ENCODE peak calls at places on chromosomes 2 and 18, in ten cellular contexts. N is choroid plexus epithelial cell, R is H9, K is Peyer's patch, A is foreskin fibroblast, E is IMR-90, Q is H1, D is brain microvascular endothelial cell, J is body of pancreas, P is fibroblast of the aortic adventitia. B is an unnamed sample.

GRCh38 chr2:112195167-112195766 is 57.1 kb downstream of the FBLN7 start:
- DNase-seq in A (no peak), N (no peak), K (no peak), D (no peak), E (no peak), Q (no peak), P (no peak), J (no peak), R (no peak), B (no peak)

GRCh38 chr2:72919414-72920316 is 2.3 kb downstream of the EMX1 start:
- DNase-seq in D (no peak), R (peak), N (no peak), P (peak), A (no peak), Q (no peak), J (no peak), E (no peak), K (peak), B (peak)

GRCh38 chr2:64218137-64218536 is 73.9 kb upstream of the PELI1 start:
- DNase-seq in R (no peak), J (no peak), E (no peak), K (no peak), D (no peak), N (no peak), P (no peak), Q (no peak), A (no peak), B (no peak)

GRCh38 chr2:222844323-222844722 is 16.5 kb upstream of the ACSL3 start:
- DNase-seq in R (no peak), K (no peak), P (peak), D (peak), J (no peak), E (peak), A (peak), N (peak), Q (no peak), B (no peak)

GRCh38 chr2:227411320-227411989 is 23.7 kb upstream of the SCYGR1 start:
- DNase-seq in Q (no peak), D (peak), E (peak), R (no peak), P (no peak), A (peak), K (no peak), N (peak), J (no peak), B (peak)

GRCh38 chr2:69645026-69645425 is 1.5 kb upstream of the AAK1 start:
- DNase-seq in K (no peak), N (no peak), P (no peak), J (no peak), Q (no peak), D (no peak), R (no peak), E (no peak), A (peak), B (no peak)

GRCh38 chr2:177064417-177064816 is 148.2 kb upstream of the HNRNPA3 start:
- DNase-seq in J (no peak), Q (no peak), R (no peak), P (no peak), K (no peak), A (no peak), N (no peak), E (no peak), D (no peak), B (no peak)

GRCh38 chr2:54801422-54801821 is 78.0 kb downstream of the EML6 start:
- DNase-seq in D (no peak), J (no peak), Q (no peak), A (no peak), P (no peak), N (no peak), E (no peak), R (no peak), K (no peak), B (no peak)

GRCh38 chr18:63106727-63107126 is 212.8 kb downstream of the BCL2 start:
- DNase-seq in K (no peak), A (no peak), Q (no peak), J (no peak), D (no peak), N (no peak), R (no peak), E (no peak), P (no peak), B (peak)

GRCh38 chr2:55887906-55888625 is 35.5 kb downstream of the EFEMP1 start:
- DNase-seq in A (peak), K (no peak), N (peak), P (peak), J (no peak), Q (no peak), D (peak), E (peak), R (no peak), B (no peak)

GRCh38 chr2:42927334-42928160 is 135.2 kb upstream of the HAAO start:
- DNase-seq in J (peak), R (no peak), P (no peak), Q (no peak), N (no peak), D (no peak), A (no peak), K (no peak), E (peak), B (no peak)

GRCh38 chr2:42929577-42929984 is 137.2 kb upstream of the HAAO start:
- DNase-seq in N (no peak), Q (no peak), R (no peak), E (no peak), J (no peak), A (no peak), D (no peak), P (no peak), K (no peak), B (no peak)

GRCh38 chr2:42929985-42930581 is 137.7 kb upstream of the HAAO start:
- DNase-seq in Q (no peak), N (peak), D (peak), K (no peak), R (no peak), E (peak), J (no peak), A (peak), P (peak), B (no peak)

GRCh38 chr2:42928161-42928691 is 135.8 kb upstream of the HAAO start:
- DNase-seq in Q (no peak), A (no peak), P (no peak), N (no peak), K (no peak), J (peak), R (no peak), D (no peak), E (no peak), B (no peak)

DNA sequence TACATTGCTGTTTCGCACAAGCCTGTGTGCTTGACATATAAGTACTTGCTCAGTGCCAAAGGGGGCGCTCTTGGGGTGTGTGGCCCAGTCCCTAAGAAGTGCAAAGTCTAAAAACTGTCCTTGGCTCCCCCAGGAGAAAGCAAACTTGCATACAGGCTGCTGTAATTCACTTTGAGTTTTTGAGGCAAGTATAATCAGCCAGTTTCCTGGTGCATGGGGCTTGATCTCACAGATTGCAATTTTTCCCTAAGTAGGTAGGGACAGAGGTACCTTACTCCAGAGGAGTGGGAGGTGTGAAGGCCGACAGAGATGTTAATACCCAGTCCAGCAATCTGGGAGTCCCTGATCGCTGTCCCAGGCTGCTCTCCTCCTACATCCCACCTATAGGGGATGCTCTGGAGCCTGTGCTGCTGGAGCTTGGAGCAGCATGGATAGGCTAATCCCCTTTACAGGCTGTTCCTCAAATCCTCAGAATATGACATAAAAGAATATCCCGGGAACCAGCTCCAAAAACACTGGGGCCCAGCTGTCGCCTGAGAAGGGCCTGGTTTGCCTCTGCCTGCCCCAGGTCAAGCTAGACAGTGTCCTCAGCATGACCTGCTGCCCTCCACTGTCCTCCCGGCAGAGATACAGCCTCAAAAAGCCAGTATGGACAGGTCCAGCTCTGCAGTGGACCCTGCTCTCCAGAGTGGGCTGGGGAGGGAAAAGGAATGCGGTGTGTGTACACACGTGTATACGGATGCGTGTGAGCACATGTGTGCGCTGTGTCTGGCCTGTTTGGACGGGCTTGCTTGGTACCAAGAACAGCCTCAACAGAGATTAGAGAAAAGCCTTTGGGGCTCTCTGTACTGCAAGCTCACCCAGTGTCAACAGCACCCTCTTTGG is 136.6 kb upstream of the HAAO start:
- DNase-seq in A (peak), E (peak), R (peak), J (peak), K (no peak), Q (no peak), D (peak), P (peak), N (peak), B (no peak)
- TF ChIP-seq CTCF in A (peak), E (peak), R (peak), J (no peak), K (no peak), Q (no peak), D (peak), P (peak), N (peak), B (peak)

GRCh38 chr2:59752512-59752911 is 800.9 kb downstream of the BCL11A start:
- DNase-seq in N (no peak), J (no peak), P (no peak), A (no peak), Q (no peak), D (no peak), R (no peak), E (no peak), K (no peak), B (no peak)

GRCh38 chr2:59756145-59756544 is 797.3 kb downstream of the BCL11A start:
- DNase-seq in N (no peak), E (no peak), P (no peak), D (no peak), K (no peak), R (no peak), J (no peak), Q (no peak), A (no peak), B (no peak)

GRCh38 chr2:59754336-59754735 is 799.1 kb downstream of the BCL11A start:
- DNase-seq in Q (no peak), E (no peak), D (no peak), A (no peak), N (no peak), R (peak), K (no peak), P (no peak), J (peak), B (no peak)
- TF ChIP-seq CTCF in Q (peak), E (no peak), D (no peak), A (no peak), N (no peak), R (peak), K (no peak), P (no peak), J (no peak), B (no peak)

GRCh38 chr2:20680744-20681143 is 13.8 kb downstream of the GDF7 start:
- DNase-seq in J (no peak), A (no peak), P (no peak), N (no peak), K (no peak), R (no peak), Q (no peak), D (no peak), E (no peak), B (no peak)

GRCh38 chr2:20677301-20678176 is 10.6 kb downstream of the GDF7 start:
- DNase-seq in P (no peak), R (peak), D (no peak), Q (no peak), A (no peak), J (no peak), K (no peak), E (no peak), N (no peak), B (peak)

GRCh38 chr2:20678751-20679150 is 11.8 kb downstream of the GDF7 start:
- DNase-seq in D (no peak), R (no peak), A (no peak), Q (no peak), N (no peak), P (no peak), K (no peak), J (no peak), E (no peak), B (no peak)

GRCh38 chr2:20684581-20685063 is 17.7 kb downstream of the GDF7 start:
- DNase-seq in D (no peak), A (no peak), R (no peak), Q (no peak), E (no peak), P (no peak), J (no peak), N (no peak), K (no peak), B (no peak)

GRCh38 chr2:20682166-20682565 is 15.2 kb downstream of the GDF7 start:
- DNase-seq in D (peak), N (peak), K (no peak), P (no peak), E (peak), A (peak), J (no peak), Q (no peak), R (peak), B (no peak)
- TF ChIP-seq CTCF in D (peak), N (peak), K (no peak), P (peak), E (peak), A (peak), J (peak), Q (peak), R (peak), B (peak)

GRCh38 chr18:905948-906415 is 1.3 kb downstream of the ADCYAP1 start:
- DNase-seq in A (peak), Q (no peak), K (no peak), E (no peak), D (no peak), N (no peak), P (no peak), J (no peak), R (peak), B (peak)

GRCh38 chr18:902179-902718 is 2.4 kb upstream of the ADCYAP1 start:
- DNase-seq in A (no peak), D (no peak), N (peak), R (no peak), J (no peak), E (no peak), K (no peak), P (peak), Q (no peak), B (peak)

GRCh38 chr18:903703-904102 is 968 bp upstream of the ADCYAP1 start:
- DNase-seq in E (peak), N (peak), K (no peak), A (peak), R (peak), P (peak), Q (no peak), J (peak), D (peak), B (peak)

GRCh38 chr18:905307-905947 is 756 bp downstream of the ADCYAP1 start:
- DNase-seq in K (no peak), Q (no peak), D (no peak), R (peak), N (no peak), E (no peak), P (no peak), A (no peak), J (no peak), B (peak)

DNA sequence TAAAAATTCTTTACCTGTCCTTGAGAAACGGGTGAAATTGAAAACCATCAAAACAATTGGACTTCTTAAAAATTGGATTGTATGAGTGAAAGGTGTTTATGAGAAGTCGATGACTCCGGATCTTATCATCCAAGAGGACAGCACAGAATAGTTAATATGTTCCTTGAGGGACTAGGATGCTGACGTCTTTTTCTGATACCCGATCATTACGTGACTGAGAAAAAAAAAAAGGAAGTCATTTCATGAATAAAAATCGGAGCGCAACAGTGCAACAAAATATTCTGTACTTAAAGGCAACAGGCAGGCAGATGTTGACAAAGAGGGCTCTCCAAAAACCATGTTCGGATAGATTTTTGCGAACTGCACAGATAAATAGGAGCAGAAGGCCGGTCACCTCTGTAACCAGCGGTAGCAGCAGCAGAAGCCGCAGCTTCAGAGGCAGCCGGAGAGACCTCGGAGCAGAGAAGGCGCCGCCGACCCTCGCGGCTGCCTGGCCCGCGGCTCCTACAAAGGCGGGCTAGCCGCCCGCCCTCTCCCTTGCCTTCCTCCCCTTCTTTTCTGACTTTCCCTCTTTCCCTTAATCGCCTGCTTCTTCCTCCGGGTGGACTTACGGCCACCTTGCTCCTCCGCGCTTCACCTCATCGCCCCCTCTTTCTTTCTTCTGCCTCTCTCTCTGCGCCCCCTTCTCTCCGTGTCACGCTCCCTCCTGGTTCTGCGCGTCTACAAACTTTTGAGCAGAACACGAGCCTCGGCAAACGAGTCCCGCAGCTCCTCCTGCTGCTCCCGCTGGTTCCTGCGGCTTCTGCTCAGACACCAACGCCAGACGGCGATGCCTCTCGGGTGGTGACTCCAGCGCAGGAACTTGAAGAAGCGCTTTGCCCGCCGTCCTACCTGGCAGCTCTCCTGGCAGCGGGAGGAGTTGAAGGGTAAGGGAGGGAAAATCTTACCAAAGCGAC is at the start of gene ADCYAP1:
- DNase-seq in E (no peak), N (peak), A (peak), P (peak), D (no peak), Q (no peak), J (peak), R (peak), K (no peak), B (peak)
- TF ChIP-seq CTCF in E (no peak), N (peak), A (no peak), P (peak), D (peak), Q (peak), J (no peak), R (peak), K (no peak), B (no peak)

DNA sequence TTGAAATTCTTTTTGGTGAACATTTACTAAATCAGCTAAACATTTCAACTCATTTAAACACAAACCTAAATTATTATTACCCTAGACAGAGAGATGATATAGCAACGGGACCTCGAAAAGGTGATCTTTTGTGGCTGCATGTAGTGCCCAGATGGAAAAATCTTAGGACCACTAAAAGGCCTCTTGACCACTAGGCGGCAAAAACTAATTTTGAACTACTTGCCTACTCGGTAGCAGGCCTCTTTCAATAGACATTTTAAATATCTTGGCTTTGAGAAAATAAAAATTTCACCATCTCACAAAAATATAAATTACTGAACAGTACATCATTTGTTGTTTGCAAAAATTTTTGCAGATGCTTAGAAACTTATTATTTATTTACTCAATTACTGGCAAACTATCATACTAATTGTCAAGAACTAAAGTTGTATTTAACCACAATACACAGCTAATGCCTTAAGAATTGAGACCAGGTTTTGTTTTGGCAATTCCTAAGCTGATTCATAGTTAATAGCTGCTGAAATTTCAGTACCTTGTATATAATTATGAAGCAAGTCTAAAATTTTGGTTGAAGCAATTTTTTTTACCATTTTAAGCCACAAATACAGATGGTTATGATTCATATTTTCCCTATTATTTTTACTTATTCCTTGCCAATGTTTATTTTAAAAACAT is 9.4 kb downstream of the COL3A1 start:
- DNase-seq in Q (no peak), R (no peak), D (peak), E (peak), A (peak), N (peak), K (no peak), J (no peak), P (peak), B (no peak)
- TF ChIP-seq CTCF in Q (no peak), R (peak), D (peak), E (peak), A (peak), N (peak), K (peak), J (no peak), P (peak), B (peak)

GRCh38 chr2:40543381-40543780 is 91.5 kb upstream of the SLC8A1 start:
- DNase-seq in P (no peak), A (no peak), D (no peak), K (no peak), N (no peak), R (no peak), Q (no peak), J (no peak), E (no peak), B (no peak)
- TF ChIP-seq CTCF in P (no peak), A (no peak), D (no peak), K (no peak), N (no peak), R (no peak), Q (no peak), J (no peak), E (no peak), B (no peak)

DNA sequence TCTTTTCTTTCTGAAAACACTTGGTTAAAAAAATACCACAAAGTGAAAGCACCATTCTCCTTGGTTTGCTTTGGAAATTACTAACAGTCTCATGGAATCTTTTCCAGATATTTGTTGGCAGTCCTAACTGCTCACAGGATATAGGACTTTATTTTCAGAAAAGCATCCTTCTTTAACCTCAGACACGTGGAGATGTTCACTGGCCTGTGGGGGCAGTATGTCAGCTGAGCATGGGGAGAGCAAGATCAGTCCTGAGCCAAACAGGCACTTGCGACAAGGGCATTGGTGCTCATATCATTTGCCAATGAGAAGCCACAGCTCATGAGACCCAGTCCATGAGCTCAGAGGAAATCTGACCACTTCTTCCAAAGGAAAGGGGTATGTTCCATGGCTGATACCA is 371.9 kb downstream of the NBAS start:
- DNase-seq in E (peak), D (no peak), R (peak), Q (no peak), A (no peak), J (no peak), K (no peak), N (no peak), P (peak), B (no peak)
- TF ChIP-seq CTCF in E (no peak), D (peak), R (peak), Q (peak), A (no peak), J (no peak), K (no peak), N (no peak), P (no peak), B (peak)

GRCh38 chr2:202069189-202070050 is 3.6 kb upstream of the KIAA2012 start:
- DNase-seq in Q (no peak), E (no peak), N (no peak), P (no peak), J (no peak), R (no peak), D (no peak), A (peak), K (no peak), B (no peak)

GRCh38 chr2:202072737-202073396 is at the start of gene KIAA2012:
- DNase-seq in N (no peak), D (no peak), K (no peak), A (no peak), E (no peak), R (peak), J (peak), Q (no peak), P (no peak), B (no peak)

GRCh38 chr2:202067589-202067988 is 5.5 kb upstream of the KIAA2012 start:
- DNase-seq in K (no peak), J (no peak), N (no peak), Q (no peak), A (no peak), D (no peak), E (no peak), P (no peak), R (no peak), B (no peak)

GRCh38 chr2:202071107-202071506 is 1.9 kb upstream of the KIAA2012 start:
- DNase-seq in N (no peak), J (no peak), P (no peak), Q (no peak), A (no peak), K (no peak), E (no peak), R (no peak), D (no peak), B (no peak)

GRCh38 chr2:202072226-202072625 is 829 bp upstream of the KIAA2012 start:
- DNase-seq in R (peak), A (peak), N (peak), Q (no peak), J (no peak), D (no peak), K (no peak), E (no peak), P (no peak), B (no peak)
- TF ChIP-seq CTCF in R (peak), A (peak), N (peak), Q (peak), J (no peak), D (peak), K (no peak), E (peak), P (peak), B (peak)

B was measured in GM13977.